ENCODE peak calls at places on chromosome 10, in six cellular contexts. I, V, U, W, T and C are unnamed samples.

GRCh38 chr10:37576154-37576553 is 281.3 kb downstream of the ZNF248 start:
- DNase-seq in I (no peak), V (no peak), U (no peak), W (no peak), T (no peak), C (no peak)

GRCh38 chr10:29668628-29669027 is 33.9 kb upstream of the SVIL start:
- DNase-seq in I (peak), V (no peak), U (no peak), W (no peak), T (no peak), C (no peak)

GRCh38 chr10:50373821-50374501 is 122.6 kb upstream of the ASAH2 start:
- DNase-seq in I (no peak), V (no peak), U (no peak), W (no peak), T (no peak), C (no peak)

GRCh38 chr10:131438665-131439064 is 127.1 kb upstream of the TCERG1L start:
- DNase-seq in I (no peak), V (no peak), U (no peak), W (no peak), T (no peak), C (no peak)

GRCh38 chr10:34520084-34520483 is 295.0 kb downstream of the PARD3 start:
- DNase-seq in I (peak), V (peak), U (no peak), W (no peak), T (no peak), C (no peak)

GRCh38 chr10:68934994-68935393 is 21.0 kb upstream of the DDX21 start:
- DNase-seq in I (no peak), V (no peak), U (no peak), W (no peak), T (no peak), C (no peak)

GRCh38 chr10:106978746-106979145 is 185.8 kb downstream of the SORCS1 start:
- DNase-seq in I (no peak), V (no peak), U (no peak), W (no peak), T (no peak), C (no peak)

GRCh38 chr10:103696411-103697145 is 158.8 kb downstream of the SH3PXD2A start:
- DNase-seq in I (peak), V (peak), U (no peak), W (no peak), T (peak), C (no peak)